ENCODE peak calls at places on chromosomes 5 and 9, in five cellular contexts. One of them, this sample, is unnamed.

GRCh38 chr9:92289708-92290390 is 3.6 kb downstream of the IARS1 start:
- DNase-seq in effector CD4-positive, alpha-beta T cell: no peak
- DNase-seq in stimulated activated CD8-positive, alpha-beta memory T cell treated with anti-CD3 and anti-CD28 coated beads, Interleukin-7, amount 100 ng/mL, for 48 hours: no peak
- DNase-seq in GM12892: no peak
- DNase-seq in NCI-H748 treated with DMSO at 0.1 percent for 48 hours: no peak
- DNase-seq in this sample: no peak

GRCh38 chr9:127818574-127818973 is 15.9 kb downstream of the FPGS start:
- DNase-seq in effector CD4-positive, alpha-beta T cell: no peak
- DNase-seq in stimulated activated CD8-positive, alpha-beta memory T cell treated with anti-CD3 and anti-CD28 coated beads, Interleukin-7, amount 100 ng/mL, for 48 hours: no peak
- DNase-seq in GM12892: no peak
- DNase-seq in NCI-H748 treated with DMSO at 0.1 percent for 48 hours: no peak
- DNase-seq in this sample: no peak

GRCh38 chr5:102414448-102414847 is 84.4 kb downstream of the SLCO6A1 start:
- DNase-seq in effector CD4-positive, alpha-beta T cell: no peak
- DNase-seq in stimulated activated CD8-positive, alpha-beta memory T cell treated with anti-CD3 and anti-CD28 coated beads, Interleukin-7, amount 100 ng/mL, for 48 hours: no peak
- DNase-seq in GM12892: no peak
- DNase-seq in NCI-H748 treated with DMSO at 0.1 percent for 48 hours: no peak
- DNase-seq in this sample: no peak

GRCh38 chr9:89386797-89387196 is 68.5 kb downstream of the SECISBP2 start:
- DNase-seq in effector CD4-positive, alpha-beta T cell: no peak
- DNase-seq in stimulated activated CD8-positive, alpha-beta memory T cell treated with anti-CD3 and anti-CD28 coated beads, Interleukin-7, amount 100 ng/mL, for 48 hours: no peak
- DNase-seq in GM12892: no peak
- DNase-seq in NCI-H748 treated with DMSO at 0.1 percent for 48 hours: no peak
- DNase-seq in this sample: no peak

GRCh38 chr5:160439205-160439600 is 17.5 kb downstream of the PTTG1 start:
- DNase-seq in effector CD4-positive, alpha-beta T cell: peak
- DNase-seq in stimulated activated CD8-positive, alpha-beta memory T cell treated with anti-CD3 and anti-CD28 coated beads, Interleukin-7, amount 100 ng/mL, for 48 hours: peak
- DNase-seq in GM12892: no peak
- DNase-seq in NCI-H748 treated with DMSO at 0.1 percent for 48 hours: peak
- DNase-seq in this sample: peak

GRCh38 chr5:170559296-170559695 is 55.5 kb downstream of the KCNIP1 start:
- DNase-seq in effector CD4-positive, alpha-beta T cell: no peak
- DNase-seq in stimulated activated CD8-positive, alpha-beta memory T cell treated with anti-CD3 and anti-CD28 coated beads, Interleukin-7, amount 100 ng/mL, for 48 hours: no peak
- DNase-seq in GM12892: no peak
- DNase-seq in NCI-H748 treated with DMSO at 0.1 percent for 48 hours: no peak
- DNase-seq in this sample: no peak

GRCh38 chr5:142655339-142656267 is 30.3 kb downstream of the FGF1 start:
- DNase-seq in effector CD4-positive, alpha-beta T cell: peak
- DNase-seq in stimulated activated CD8-positive, alpha-beta memory T cell treated with anti-CD3 and anti-CD28 coated beads, Interleukin-7, amount 100 ng/mL, for 48 hours: peak
- DNase-seq in GM12892: peak
- DNase-seq in NCI-H748 treated with DMSO at 0.1 percent for 48 hours: peak
- DNase-seq in this sample: peak

GRCh38 chr9:98280574-98280973 is 25.1 kb upstream of the TBC1D2 start:
- DNase-seq in effector CD4-positive, alpha-beta T cell: no peak
- DNase-seq in stimulated activated CD8-positive, alpha-beta memory T cell treated with anti-CD3 and anti-CD28 coated beads, Interleukin-7, amount 100 ng/mL, for 48 hours: no peak
- DNase-seq in GM12892: no peak
- DNase-seq in NCI-H748 treated with DMSO at 0.1 percent for 48 hours: peak
- DNase-seq in this sample: no peak

GRCh38 chr9:78866228-78867132 is 569.6 kb downstream of the PSAT1 start:
- DNase-seq in effector CD4-positive, alpha-beta T cell: no peak
- DNase-seq in stimulated activated CD8-positive, alpha-beta memory T cell treated with anti-CD3 and anti-CD28 coated beads, Interleukin-7, amount 100 ng/mL, for 48 hours: no peak
- DNase-seq in GM12892: no peak
- DNase-seq in NCI-H748 treated with DMSO at 0.1 percent for 48 hours: no peak
- DNase-seq in this sample: no peak

GRCh38 chr9:127858041-127858512 is 3.6 kb upstream of the ENG start:
- DNase-seq in effector CD4-positive, alpha-beta T cell: no peak
- DNase-seq in stimulated activated CD8-positive, alpha-beta memory T cell treated with anti-CD3 and anti-CD28 coated beads, Interleukin-7, amount 100 ng/mL, for 48 hours: no peak
- DNase-seq in GM12892: no peak
- DNase-seq in NCI-H748 treated with DMSO at 0.1 percent for 48 hours: peak
- DNase-seq in this sample: no peak

GRCh38 chr9:343773-344172 is 129.1 kb downstream of the DOCK8 start:
- DNase-seq in effector CD4-positive, alpha-beta T cell: no peak
- DNase-seq in stimulated activated CD8-positive, alpha-beta memory T cell treated with anti-CD3 and anti-CD28 coated beads, Interleukin-7, amount 100 ng/mL, for 48 hours: no peak
- DNase-seq in GM12892: no peak
- DNase-seq in NCI-H748 treated with DMSO at 0.1 percent for 48 hours: no peak
- DNase-seq in this sample: no peak

GRCh38 chr5:40578501-40579451 is 100.9 kb upstream of the PTGER4 start:
- DNase-seq in effector CD4-positive, alpha-beta T cell: no peak
- DNase-seq in stimulated activated CD8-positive, alpha-beta memory T cell treated with anti-CD3 and anti-CD28 coated beads, Interleukin-7, amount 100 ng/mL, for 48 hours: peak
- DNase-seq in GM12892: no peak
- DNase-seq in NCI-H748 treated with DMSO at 0.1 percent for 48 hours: no peak
- DNase-seq in this sample: no peak

GRCh38 chr5:9851458-9851857 is 221.3 kb upstream of the TAS2R1 start:
- DNase-seq in effector CD4-positive, alpha-beta T cell: no peak
- DNase-seq in stimulated activated CD8-positive, alpha-beta memory T cell treated with anti-CD3 and anti-CD28 coated beads, Interleukin-7, amount 100 ng/mL, for 48 hours: no peak
- DNase-seq in GM12892: no peak
- DNase-seq in NCI-H748 treated with DMSO at 0.1 percent for 48 hours: no peak
- DNase-seq in this sample: no peak

GRCh38 chr5:40033411-40033810 is 608.6 kb upstream of the DAB2 start:
- DNase-seq in effector CD4-positive, alpha-beta T cell: peak
- DNase-seq in stimulated activated CD8-positive, alpha-beta memory T cell treated with anti-CD3 and anti-CD28 coated beads, Interleukin-7, amount 100 ng/mL, for 48 hours: no peak
- DNase-seq in GM12892: no peak
- DNase-seq in NCI-H748 treated with DMSO at 0.1 percent for 48 hours: peak
- DNase-seq in this sample: peak

GRCh38 chr5:31990701-31991110 is 183.4 kb downstream of the GOLPH3 start:
- DNase-seq in effector CD4-positive, alpha-beta T cell: no peak
- DNase-seq in stimulated activated CD8-positive, alpha-beta memory T cell treated with anti-CD3 and anti-CD28 coated beads, Interleukin-7, amount 100 ng/mL, for 48 hours: no peak
- DNase-seq in GM12892: no peak
- DNase-seq in NCI-H748 treated with DMSO at 0.1 percent for 48 hours: no peak
- DNase-seq in this sample: no peak

GRCh38 chr5:145942749-145943148 is 6.4 kb downstream of the SH3RF2 start:
- DNase-seq in effector CD4-positive, alpha-beta T cell: no peak
- DNase-seq in stimulated activated CD8-positive, alpha-beta memory T cell treated with anti-CD3 and anti-CD28 coated beads, Interleukin-7, amount 100 ng/mL, for 48 hours: no peak
- DNase-seq in GM12892: no peak
- DNase-seq in NCI-H748 treated with DMSO at 0.1 percent for 48 hours: no peak
- DNase-seq in this sample: no peak

GRCh38 chr5:160959804-160960203 is 107.8 kb upstream of the ATP10B start:
- DNase-seq in effector CD4-positive, alpha-beta T cell: no peak
- DNase-seq in stimulated activated CD8-positive, alpha-beta memory T cell treated with anti-CD3 and anti-CD28 coated beads, Interleukin-7, amount 100 ng/mL, for 48 hours: peak
- DNase-seq in GM12892: no peak
- DNase-seq in NCI-H748 treated with DMSO at 0.1 percent for 48 hours: no peak
- DNase-seq in this sample: no peak

GRCh38 chr9:92275541-92275940 is 18.0 kb downstream of the IARS1 start:
- DNase-seq in effector CD4-positive, alpha-beta T cell: no peak
- DNase-seq in stimulated activated CD8-positive, alpha-beta memory T cell treated with anti-CD3 and anti-CD28 coated beads, Interleukin-7, amount 100 ng/mL, for 48 hours: no peak
- DNase-seq in GM12892: no peak
- DNase-seq in NCI-H748 treated with DMSO at 0.1 percent for 48 hours: no peak
- DNase-seq in this sample: no peak

GRCh38 chr5:168826292-168826725 is 247.1 kb upstream of the PANK3 start:
- DNase-seq in effector CD4-positive, alpha-beta T cell: no peak
- DNase-seq in stimulated activated CD8-positive, alpha-beta memory T cell treated with anti-CD3 and anti-CD28 coated beads, Interleukin-7, amount 100 ng/mL, for 48 hours: no peak
- DNase-seq in GM12892: no peak
- DNase-seq in NCI-H748 treated with DMSO at 0.1 percent for 48 hours: no peak
- DNase-seq in this sample: no peak

GRCh38 chr5:173864126-173865075 is 23.7 kb upstream of the CPEB4 start:
- DNase-seq in effector CD4-positive, alpha-beta T cell: no peak
- DNase-seq in stimulated activated CD8-positive, alpha-beta memory T cell treated with anti-CD3 and anti-CD28 coated beads, Interleukin-7, amount 100 ng/mL, for 48 hours: no peak
- DNase-seq in GM12892: no peak
- DNase-seq in NCI-H748 treated with DMSO at 0.1 percent for 48 hours: no peak
- DNase-seq in this sample: no peak

GRCh38 chr5:173745123-173745522 is 128.7 kb upstream of the BOD1 start:
- DNase-seq in effector CD4-positive, alpha-beta T cell: no peak
- DNase-seq in stimulated activated CD8-positive, alpha-beta memory T cell treated with anti-CD3 and anti-CD28 coated beads, Interleukin-7, amount 100 ng/mL, for 48 hours: no peak
- DNase-seq in GM12892: peak
- DNase-seq in NCI-H748 treated with DMSO at 0.1 percent for 48 hours: no peak
- DNase-seq in this sample: no peak

GRCh38 chr5:148902478-148902877 is 76.1 kb downstream of the ADRB2 start:
- DNase-seq in effector CD4-positive, alpha-beta T cell: no peak
- DNase-seq in stimulated activated CD8-positive, alpha-beta memory T cell treated with anti-CD3 and anti-CD28 coated beads, Interleukin-7, amount 100 ng/mL, for 48 hours: no peak
- DNase-seq in GM12892: no peak
- DNase-seq in NCI-H748 treated with DMSO at 0.1 percent for 48 hours: no peak
- DNase-seq in this sample: no peak

GRCh38 chr9:98538626-98539031 is 170.1 kb downstream of the GABBR2 start:
- DNase-seq in effector CD4-positive, alpha-beta T cell: no peak
- DNase-seq in stimulated activated CD8-positive, alpha-beta memory T cell treated with anti-CD3 and anti-CD28 coated beads, Interleukin-7, amount 100 ng/mL, for 48 hours: no peak
- DNase-seq in GM12892: no peak
- DNase-seq in NCI-H748 treated with DMSO at 0.1 percent for 48 hours: no peak
- DNase-seq in this sample: no peak

GRCh38 chr5:149240354-149240998 is 31.2 kb upstream of the AFAP1L1 start:
- DNase-seq in effector CD4-positive, alpha-beta T cell: peak
- DNase-seq in stimulated activated CD8-positive, alpha-beta memory T cell treated with anti-CD3 and anti-CD28 coated beads, Interleukin-7, amount 100 ng/mL, for 48 hours: peak
- DNase-seq in GM12892: no peak
- DNase-seq in NCI-H748 treated with DMSO at 0.1 percent for 48 hours: no peak
- DNase-seq in this sample: peak

GRCh38 chr5:132458651-132459030 is 31.9 kb downstream of the IRF1 start:
- DNase-seq in effector CD4-positive, alpha-beta T cell: no peak
- DNase-seq in stimulated activated CD8-positive, alpha-beta memory T cell treated with anti-CD3 and anti-CD28 coated beads, Interleukin-7, amount 100 ng/mL, for 48 hours: no peak
- DNase-seq in GM12892: no peak
- DNase-seq in NCI-H748 treated with DMSO at 0.1 percent for 48 hours: no peak
- DNase-seq in this sample: no peak

GRCh38 chr5:126248611-126249010 is 174.6 kb upstream of the GRAMD2B start:
- DNase-seq in effector CD4-positive, alpha-beta T cell: no peak
- DNase-seq in stimulated activated CD8-positive, alpha-beta memory T cell treated with anti-CD3 and anti-CD28 coated beads, Interleukin-7, amount 100 ng/mL, for 48 hours: no peak
- DNase-seq in GM12892: no peak
- DNase-seq in NCI-H748 treated with DMSO at 0.1 percent for 48 hours: no peak
- DNase-seq in this sample: no peak

GRCh38 chr9:98860871-98861293 is 53.4 kb downstream of the GALNT12 start:
- DNase-seq in effector CD4-positive, alpha-beta T cell: no peak
- DNase-seq in stimulated activated CD8-positive, alpha-beta memory T cell treated with anti-CD3 and anti-CD28 coated beads, Interleukin-7, amount 100 ng/mL, for 48 hours: no peak
- DNase-seq in GM12892: no peak
- DNase-seq in NCI-H748 treated with DMSO at 0.1 percent for 48 hours: no peak
- DNase-seq in this sample: no peak

GRCh38 chr5:125992050-125992449 is 431.2 kb upstream of the GRAMD2B start:
- DNase-seq in effector CD4-positive, alpha-beta T cell: no peak
- DNase-seq in stimulated activated CD8-positive, alpha-beta memory T cell treated with anti-CD3 and anti-CD28 coated beads, Interleukin-7, amount 100 ng/mL, for 48 hours: no peak
- DNase-seq in GM12892: no peak
- DNase-seq in NCI-H748 treated with DMSO at 0.1 percent for 48 hours: no peak
- DNase-seq in this sample: no peak

GRCh38 chr5:148569948-148570347 is 84.4 kb downstream of the HTR4 start:
- DNase-seq in effector CD4-positive, alpha-beta T cell: no peak
- DNase-seq in stimulated activated CD8-positive, alpha-beta memory T cell treated with anti-CD3 and anti-CD28 coated beads, Interleukin-7, amount 100 ng/mL, for 48 hours: no peak
- DNase-seq in GM12892: no peak
- DNase-seq in NCI-H748 treated with DMSO at 0.1 percent for 48 hours: no peak
- DNase-seq in this sample: no peak

GRCh38 chr5:160846642-160847041 is 5.4 kb downstream of the ATP10B start:
- DNase-seq in effector CD4-positive, alpha-beta T cell: no peak
- DNase-seq in stimulated activated CD8-positive, alpha-beta memory T cell treated with anti-CD3 and anti-CD28 coated beads, Interleukin-7, amount 100 ng/mL, for 48 hours: no peak
- DNase-seq in GM12892: no peak
- DNase-seq in NCI-H748 treated with DMSO at 0.1 percent for 48 hours: no peak
- DNase-seq in this sample: no peak

GRCh38 chr5:53419247-53419646 is 61.2 kb upstream of the FST start:
- DNase-seq in effector CD4-positive, alpha-beta T cell: no peak
- DNase-seq in stimulated activated CD8-positive, alpha-beta memory T cell treated with anti-CD3 and anti-CD28 coated beads, Interleukin-7, amount 100 ng/mL, for 48 hours: no peak
- DNase-seq in GM12892: no peak
- DNase-seq in NCI-H748 treated with DMSO at 0.1 percent for 48 hours: no peak
- DNase-seq in this sample: no peak

GRCh38 chr5:24222866-24223265 is 421.9 kb downstream of the CDH10 start:
- DNase-seq in effector CD4-positive, alpha-beta T cell: no peak
- DNase-seq in stimulated activated CD8-positive, alpha-beta memory T cell treated with anti-CD3 and anti-CD28 coated beads, Interleukin-7, amount 100 ng/mL, for 48 hours: no peak
- DNase-seq in GM12892: no peak
- DNase-seq in NCI-H748 treated with DMSO at 0.1 percent for 48 hours: no peak
- DNase-seq in this sample: no peak

GRCh38 chr9:127129718-127130085 is 7.3 kb upstream of the ANGPTL2 start:
- DNase-seq in effector CD4-positive, alpha-beta T cell: no peak
- DNase-seq in stimulated activated CD8-positive, alpha-beta memory T cell treated with anti-CD3 and anti-CD28 coated beads, Interleukin-7, amount 100 ng/mL, for 48 hours: no peak
- DNase-seq in GM12892: no peak
- DNase-seq in NCI-H748 treated with DMSO at 0.1 percent for 48 hours: no peak
- DNase-seq in this sample: no peak